ENCODE peak calls at places on chromosomes 2 and 18, in nine cellular contexts. S is fibroblast of lung; G is stimulated activated CD8-positive, alpha-beta memory T cell treated with anti-CD3 and anti-CD28 coated beads, Interleukin-2, amount 100 ng/mL, for 1 hour; H is NCI-H1092 treated with DMSO at 0.1 percent for 48 hours; C is Caki2; L is GF-D8; K is H4; W is NCI-H2107; R is NCI-H1436 treated with DMSO at 0.1 percent for 48 hours. D is an unnamed sample.

GRCh38 chr2:101175991-101176390 is 24.8 kb upstream of the TBC1D8 start:
- DNase-seq in S (no peak), G (no peak), H (no peak), C (peak), L (no peak), K (no peak), W (no peak), R (no peak), D (no peak)

GRCh38 chr2:85814802-85815550 is 61.2 kb downstream of the ATOH8 start:
- DNase-seq in S (no peak), G (no peak), H (no peak), C (no peak), L (no peak), K (no peak), W (no peak), R (no peak), D (no peak)

GRCh38 chr2:25697559-25698341 is 24.4 kb upstream of the DTNB start:
- DNase-seq in S (peak), G (no peak), H (peak), C (no peak), L (no peak), K (no peak), W (no peak), R (no peak), D (no peak)

GRCh38 chr2:165203689-165204559 is at the start of gene SCN3A:
- DNase-seq in S (peak), G (no peak), H (peak), C (peak), L (no peak), K (peak), W (peak), R (peak), D (no peak)

GRCh38 chr2:191927991-191928390 is 81.1 kb upstream of the CAVIN2 start:
- DNase-seq in S (peak), G (no peak), H (peak), C (no peak), L (no peak), K (peak), W (peak), R (no peak), D (no peak)

GRCh38 chr18:60471652-60472051 is 99.1 kb upstream of the MC4R start:
- DNase-seq in S (no peak), G (no peak), H (no peak), C (peak), L (no peak), K (no peak), W (no peak), R (no peak), D (no peak)

GRCh38 chr2:241489733-241490443 is 18.5 kb downstream of the STK25 start:
- DNase-seq in S (no peak), G (no peak), H (no peak), C (no peak), L (no peak), K (no peak), W (no peak), R (no peak), D (no peak)

GRCh38 chr2:102187191-102188150 is 648 bp downstream of the IL1RL2 start:
- DNase-seq in S (peak), G (peak), H (no peak), C (no peak), L (no peak), K (no peak), W (no peak), R (no peak), D (no peak)

GRCh38 chr2:219643788-219644398 is 16.5 kb downstream of the SLC4A3 start:
- DNase-seq in S (no peak), G (no peak), H (no peak), C (no peak), L (no peak), K (no peak), W (no peak), R (no peak), D (no peak)

GRCh38 chr2:33071591-33071990 is 124.8 kb downstream of the LTBP1 start:
- DNase-seq in S (no peak), G (no peak), H (no peak), C (no peak), L (no peak), K (no peak), W (no peak), R (no peak), D (no peak)

GRCh38 chr2:94759211-94759610 is 112.0 kb upstream of the TEKT4 start:
- DNase-seq in S (no peak), G (no peak), H (no peak), C (peak), L (no peak), K (no peak), W (no peak), R (no peak), D (no peak)

GRCh38 chr2:105840933-105841332 is 96.2 kb downstream of the NCK2 start:
- DNase-seq in S (no peak), G (no peak), H (no peak), C (no peak), L (no peak), K (no peak), W (no peak), R (no peak), D (no peak)